ENCODE peak calls at places on chromosomes 11 and 22, in nine cellular contexts. V is nephron progenitor cell; M is T-helper 9 cell; T is substantia nigra; J is epithelial cell of esophagus; W is AG04449; A is cortex of kidney; B is right lobe of liver; O is stimulated activated CD4-positive, alpha-beta T cell treated with anti-CD3 and anti-CD28 coated beads, Interleukin-4, amount 100 ng/mL, for 24 hours. Z is an unnamed sample.
A peak's percentile ranks its signal among the peaks of the same experiment; 100 is the strongest.

GRCh38 chr11:83256602-83257340 is 29.4 kb downstream of the CCDC90B start:
- DNase-seq in V (no peak), M (no peak), T (no peak), J (peak; percentile 3), W (no peak), A (no peak), B (no peak), O (no peak), Z (no peak)

GRCh38 chr22:48947636-48948035 is 880.0 kb downstream of the BRD1 start:
- DNase-seq in V (no peak), M (no peak), T (no peak), J (no peak), W (no peak), A (no peak), B (no peak), O (no peak), Z (no peak)

GRCh38 chr11:13214276-13214865 is 63.2 kb upstream of the BMAL1 start:
- DNase-seq in V (no peak), M (no peak), T (no peak), J (no peak), W (no peak), A (no peak), B (no peak), O (no peak), Z (no peak)

GRCh38 chr11:109089144-109089543 is 332.8 kb upstream of the C11orf87 start:
- DNase-seq in V (no peak), M (no peak), T (no peak), J (peak; percentile 22), W (no peak), A (no peak), B (no peak), O (no peak), Z (no peak)

GRCh38 chr11:46673713-46674462 is 26.5 kb downstream of the ARHGAP1 start:
- DNase-seq in V (no peak), M (no peak), T (no peak), J (no peak), W (no peak), A (no peak), B (no peak), O (no peak), Z (no peak)

GRCh38 chr11:119551726-119552510 is 128.9 kb upstream of the THY1 start:
- DNase-seq in V (no peak), M (no peak), T (no peak), J (no peak), W (no peak), A (no peak), B (no peak), O (no peak), Z (no peak)

GRCh38 chr22:41217553-41218157 is 12.5 kb downstream of the L3MBTL2 start:
- DNase-seq in V (no peak), M (no peak), T (peak; percentile 56), J (peak; percentile 87), W (peak; percentile 51), A (no peak), B (no peak), O (peak; percentile 36), Z (peak; percentile 72)

GRCh38 chr11:68584097-68584496 is 100.2 kb upstream of the GAL start:
- DNase-seq in V (peak; percentile 72), M (peak; percentile 49), T (no peak), J (peak; percentile 45), W (no peak), A (no peak), B (peak; percentile 35), O (peak; percentile 60), Z (peak; percentile 28)

GRCh38 chr11:35474677-35475076 is 50.7 kb downstream of the PAMR1 start:
- DNase-seq in V (no peak), M (no peak), T (no peak), J (no peak), W (no peak), A (no peak), B (no peak), O (no peak), Z (no peak)

Z was measured in MM.1S.